ENCODE peak calls at places on chromosomes 4 and X, in five cellular contexts. M, D, C, F and L are unnamed samples.

GRCh38 chr4:98632258-98632657 is 26.2 kb downstream of the TSPAN5 start:
- DNase-seq in M (no peak), D (no peak), C (no peak), F (no peak), L (no peak)

GRCh38 chr4:140344621-140345020 is 28.8 kb upstream of the SCOC start:
- DNase-seq in M (peak), D (no peak), C (no peak), F (no peak), L (no peak)

GRCh38 chr4:184000457-184001395 is 95.6 kb downstream of the STOX2 start:
- DNase-seq in M (no peak), D (no peak), C (no peak), F (no peak), L (no peak)

GRCh38 chrX:31459361-31459760 is 387.5 kb upstream of the FTHL17 start:
- DNase-seq in M (no peak), D (no peak), C (no peak), F (no peak), L (no peak)

GRCh38 chr4:72418458-72418857 is 150.6 kb downstream of the ADAMTS3 start:
- DNase-seq in M (no peak), D (no peak), C (no peak), F (peak), L (no peak)

GRCh38 chrX:78119521-78120227 is 15.6 kb downstream of the PGK1 start:
- DNase-seq in M (no peak), D (no peak), C (no peak), F (no peak), L (no peak)

GRCh38 chrX:67546496-67547423 is 2.9 kb downstream of the AR start:
- DNase-seq in M (no peak), D (no peak), C (no peak), F (peak), L (peak)

GRCh38 chr4:146333187-146333894 is 119.0 kb downstream of the REELD1 start:
- DNase-seq in M (no peak), D (peak), C (peak), F (no peak), L (no peak)

GRCh38 chrX:46791927-46792825 is 33.3 kb upstream of the SLC9A7 start:
- DNase-seq in M (peak), D (peak), C (no peak), F (no peak), L (no peak)

GRCh38 chr4:22410645-22411247 is 105.1 kb downstream of the ADGRA3 start:
- DNase-seq in M (no peak), D (peak), C (peak), F (no peak), L (no peak)

GRCh38 chr4:110091426-110091825 is 107.0 kb downstream of the ELOVL6 start:
- DNase-seq in M (no peak), D (no peak), C (no peak), F (no peak), L (no peak)

GRCh38 chr4:98399915-98400314 is 138.7 kb downstream of the RAP1GDS1 start:
- DNase-seq in M (no peak), D (no peak), C (no peak), F (no peak), L (no peak)

GRCh38 chrX:109660756-109661155 is 35.8 kb upstream of the KCNE5 start:
- DNase-seq in M (no peak), D (no peak), C (no peak), F (no peak), L (no peak)

GRCh38 chrX:1555370-1555769 is 18.4 kb upstream of the P2RY8 start:
- DNase-seq in M (no peak), D (no peak), C (no peak), F (no peak), L (no peak)

GRCh38 chr4:41359069-41359769 is 102.5 kb downstream of the UCHL1 start:
- DNase-seq in M (no peak), D (peak), C (no peak), F (no peak), L (peak)

GRCh38 chrX:26649534-26649933 is 433.6 kb downstream of the MAGEB5 start:
- DNase-seq in M (no peak), D (no peak), C (peak), F (no peak), L (no peak)

GRCh38 chr4:181161669-181162068 is 1081.5 kb upstream of the TENM3 start:
- DNase-seq in M (no peak), D (no peak), C (no peak), F (no peak), L (no peak)

GRCh38 chrX:105803891-105804290 is 18.4 kb upstream of the NRK start:
- DNase-seq in M (no peak), D (no peak), C (no peak), F (no peak), L (no peak)

GRCh38 chr4:16139066-16139945 is 55.5 kb upstream of the PROM1 start:
- DNase-seq in M (no peak), D (no peak), C (no peak), F (no peak), L (no peak)

GRCh38 chrX:116246261-116246660 is 75.7 kb downstream of the AGTR2 start:
- DNase-seq in M (no peak), D (no peak), C (no peak), F (no peak), L (no peak)

GRCh38 chr4:100246697-100247096 is 56.4 kb upstream of the DDIT4L start:
- DNase-seq in M (no peak), D (no peak), C (no peak), F (no peak), L (no peak)

GRCh38 chrX:72105436-72105835 is 26.3 kb downstream of the RTL5 start:
- DNase-seq in M (no peak), D (peak), C (peak), F (no peak), L (no peak)

GRCh38 chr4:111988514-111988913 is 156.7 kb upstream of the FAM241A start:
- DNase-seq in M (no peak), D (no peak), C (no peak), F (no peak), L (no peak)

GRCh38 chr4:47538516-47538915 is 53.4 kb downstream of the ATP10D start:
- DNase-seq in M (no peak), D (no peak), C (no peak), F (no peak), L (no peak)

GRCh38 chrX:111360839-111361238 is 51.2 kb downstream of the DCX start:
- DNase-seq in M (no peak), D (no peak), C (no peak), F (no peak), L (no peak)
- TF ChIP-seq CTCF in M (no peak), D (no peak), C (no peak), F (no peak), L (no peak)

GRCh38 chrX:95346854-95347253 is 1337.8 kb upstream of the DIAPH2 start:
- DNase-seq in M (no peak), D (no peak), C (peak), F (no peak), L (no peak)
- TF ChIP-seq CTCF in M (no peak), D (no peak), C (peak), F (no peak), L (no peak)

GRCh38 chrX:8820910-8821527 is 19.8 kb upstream of the FAM9A start:
- DNase-seq in M (no peak), D (no peak), C (no peak), F (no peak), L (peak)
- TF ChIP-seq CTCF in M (no peak), D (no peak), C (no peak), F (no peak), L (no peak)

DNA sequence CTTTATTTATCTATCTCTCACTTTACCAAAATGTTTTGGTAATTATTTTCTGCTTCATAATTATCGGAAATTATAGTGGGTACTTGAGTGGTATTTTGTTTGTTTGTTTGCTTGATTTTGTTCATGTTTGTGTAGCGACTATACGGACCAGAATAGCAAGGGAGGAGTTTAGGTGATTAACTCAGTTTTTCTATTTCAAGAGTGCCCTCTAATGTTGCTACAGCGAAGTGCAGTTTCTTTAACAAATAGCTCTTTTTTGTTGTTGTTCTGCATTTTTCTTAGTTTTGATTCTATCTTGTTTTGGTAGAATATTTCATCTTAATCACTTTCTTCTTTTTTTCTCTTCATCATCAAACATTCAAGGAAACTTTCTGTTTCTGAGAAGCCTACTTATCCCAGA is 40.8 kb upstream of the QRFPR start:
- DNase-seq in M (no peak), D (no peak), C (peak), F (no peak), L (no peak)
- TF ChIP-seq CTCF in M (peak), D (no peak), C (peak), F (no peak), L (peak)

GRCh38 chrX:70969635-70970481 is 39.0 kb upstream of the SLC7A3 start:
- DNase-seq in M (no peak), D (no peak), C (no peak), F (no peak), L (no peak)

GRCh38 chrX:70973221-70973620 is 42.3 kb upstream of the SLC7A3 start:
- DNase-seq in M (no peak), D (no peak), C (no peak), F (no peak), L (no peak)

GRCh38 chrX:70970482-70970999 is 39.6 kb upstream of the SLC7A3 start:
- DNase-seq in M (no peak), D (peak), C (peak), F (no peak), L (no peak)
- TF ChIP-seq CTCF in M (peak), D (peak), C (peak), F (peak), L (no peak)

GRCh38 chr4:88791274-88791673 is 93.6 kb upstream of the NAP1L5 start:
- DNase-seq in M (no peak), D (no peak), C (peak), F (no peak), L (no peak)
- TF ChIP-seq CTCF in M (no peak), D (peak), C (peak), F (no peak), L (no peak)

GRCh38 chr4:56874918-56875317 is 32.8 kb upstream of the REST start:
- DNase-seq in M (no peak), D (no peak), C (no peak), F (no peak), L (no peak)
- TF ChIP-seq CTCF in M (no peak), D (no peak), C (no peak), F (no peak), L (no peak)

DNA sequence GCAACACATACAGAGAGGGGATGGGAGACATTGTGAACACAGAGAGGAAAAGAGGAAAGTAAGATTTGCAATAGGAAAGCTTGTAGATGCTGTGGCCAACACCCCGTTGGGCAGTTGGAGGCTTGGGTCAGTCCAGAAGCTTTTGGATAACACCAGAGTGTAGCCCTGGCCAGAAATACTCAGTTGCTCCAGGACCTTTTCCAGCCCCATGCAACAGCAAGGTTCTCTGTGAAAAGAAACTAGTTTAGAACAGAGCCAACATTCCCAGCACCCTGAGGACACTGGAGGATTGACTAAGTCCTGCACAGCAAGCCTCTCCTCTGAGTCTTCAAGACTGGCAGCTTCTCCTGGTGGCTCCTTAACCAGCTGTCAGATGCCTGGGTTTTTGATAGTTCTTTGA is 27.9 kb upstream of the NAF1 start:
- DNase-seq in M (no peak), D (no peak), C (no peak), F (no peak), L (no peak)
- TF ChIP-seq CTCF in M (no peak), D (no peak), C (no peak), F (no peak), L (no peak)

GRCh38 chrX:124592745-124593144 is 246.4 kb downstream of the SH2D1A start:
- DNase-seq in M (no peak), D (no peak), C (no peak), F (no peak), L (no peak)
- TF ChIP-seq CTCF in M (no peak), D (no peak), C (no peak), F (no peak), L (no peak)

GRCh38 chrX:45749375-45749774 is 548.7 kb upstream of the DIPK2B start:
- DNase-seq in M (no peak), D (no peak), C (no peak), F (no peak), L (no peak)
- TF ChIP-seq CTCF in M (peak), D (peak), C (peak), F (no peak), L (no peak)